ENCODE peak calls at places on chromosomes 1 and 21, in nine cellular contexts. One of them, this sample, is unnamed.

GRCh38 chr1:201792534-201793305 is 36.2 kb upstream of the IPO9 start:
- DNase-seq in activated B cell treated with CpG ODN at 0.5 μM for 24 hours: peak
- DNase-seq in Right ventricle myocardium superior: peak
- DNase-seq in foreskin fibroblast: peak
- DNase-seq in stimulated activated CD4-positive, alpha-beta T cell treated with anti-CD3 and anti-CD28 coated beads, Interleukin-12 subunit alpha, Interleukin-12 subunit beta, amount 100 ng/mL, for 24 hours: peak
- DNase-seq in HS-5: peak
- DNase-seq in fibroblast of pulmonary artery: peak
- DNase-seq in NCI-H1092 treated with DMSO at 0.1 percent for 48 hours: peak
- DNase-seq in esophagus squamous epithelium: no peak
- DNase-seq in this sample: peak

GRCh38 chr1:23597635-23598388 is 38.5 kb upstream of the ID3 start:
- DNase-seq in activated B cell treated with CpG ODN at 0.5 μM for 24 hours: no peak
- DNase-seq in Right ventricle myocardium superior: no peak
- DNase-seq in foreskin fibroblast: no peak
- DNase-seq in stimulated activated CD4-positive, alpha-beta T cell treated with anti-CD3 and anti-CD28 coated beads, Interleukin-12 subunit alpha, Interleukin-12 subunit beta, amount 100 ng/mL, for 24 hours: no peak
- DNase-seq in HS-5: no peak
- DNase-seq in fibroblast of pulmonary artery: no peak
- DNase-seq in NCI-H1092 treated with DMSO at 0.1 percent for 48 hours: peak
- DNase-seq in esophagus squamous epithelium: no peak
- DNase-seq in this sample: no peak

GRCh38 chr1:18875107-18875795 is 15.8 kb upstream of the TAS1R2 start:
- DNase-seq in activated B cell treated with CpG ODN at 0.5 μM for 24 hours: peak
- DNase-seq in Right ventricle myocardium superior: peak
- DNase-seq in foreskin fibroblast: peak
- DNase-seq in stimulated activated CD4-positive, alpha-beta T cell treated with anti-CD3 and anti-CD28 coated beads, Interleukin-12 subunit alpha, Interleukin-12 subunit beta, amount 100 ng/mL, for 24 hours: peak
- DNase-seq in HS-5: no peak
- DNase-seq in fibroblast of pulmonary artery: peak
- DNase-seq in NCI-H1092 treated with DMSO at 0.1 percent for 48 hours: peak
- DNase-seq in esophagus squamous epithelium: peak
- DNase-seq in this sample: no peak

GRCh38 chr1:19762175-19762779 is 37.4 kb downstream of the TMCO4 start:
- DNase-seq in activated B cell treated with CpG ODN at 0.5 μM for 24 hours: no peak
- DNase-seq in Right ventricle myocardium superior: no peak
- DNase-seq in foreskin fibroblast: peak
- DNase-seq in stimulated activated CD4-positive, alpha-beta T cell treated with anti-CD3 and anti-CD28 coated beads, Interleukin-12 subunit alpha, Interleukin-12 subunit beta, amount 100 ng/mL, for 24 hours: no peak
- DNase-seq in HS-5: no peak
- DNase-seq in fibroblast of pulmonary artery: peak
- DNase-seq in NCI-H1092 treated with DMSO at 0.1 percent for 48 hours: peak
- DNase-seq in esophagus squamous epithelium: no peak
- DNase-seq in this sample: no peak

GRCh38 chr1:68344208-68344607 is 105.5 kb downstream of the RPE65 start:
- DNase-seq in activated B cell treated with CpG ODN at 0.5 μM for 24 hours: no peak
- DNase-seq in Right ventricle myocardium superior: no peak
- DNase-seq in foreskin fibroblast: no peak
- DNase-seq in stimulated activated CD4-positive, alpha-beta T cell treated with anti-CD3 and anti-CD28 coated beads, Interleukin-12 subunit alpha, Interleukin-12 subunit beta, amount 100 ng/mL, for 24 hours: no peak
- DNase-seq in HS-5: no peak
- DNase-seq in fibroblast of pulmonary artery: no peak
- DNase-seq in NCI-H1092 treated with DMSO at 0.1 percent for 48 hours: no peak
- DNase-seq in esophagus squamous epithelium: no peak
- DNase-seq in this sample: no peak

GRCh38 chr1:219086956-219087469 is 86.7 kb upstream of the LYPLAL1 start:
- DNase-seq in activated B cell treated with CpG ODN at 0.5 μM for 24 hours: no peak
- DNase-seq in Right ventricle myocardium superior: no peak
- DNase-seq in foreskin fibroblast: peak
- DNase-seq in stimulated activated CD4-positive, alpha-beta T cell treated with anti-CD3 and anti-CD28 coated beads, Interleukin-12 subunit alpha, Interleukin-12 subunit beta, amount 100 ng/mL, for 24 hours: no peak
- DNase-seq in HS-5: no peak
- DNase-seq in fibroblast of pulmonary artery: no peak
- DNase-seq in NCI-H1092 treated with DMSO at 0.1 percent for 48 hours: no peak
- DNase-seq in esophagus squamous epithelium: no peak
- DNase-seq in this sample: no peak

GRCh38 chr1:182002570-182002969 is 58.9 kb downstream of the ZNF648 start:
- DNase-seq in activated B cell treated with CpG ODN at 0.5 μM for 24 hours: no peak
- DNase-seq in Right ventricle myocardium superior: no peak
- DNase-seq in foreskin fibroblast: no peak
- DNase-seq in stimulated activated CD4-positive, alpha-beta T cell treated with anti-CD3 and anti-CD28 coated beads, Interleukin-12 subunit alpha, Interleukin-12 subunit beta, amount 100 ng/mL, for 24 hours: no peak
- DNase-seq in HS-5: no peak
- DNase-seq in fibroblast of pulmonary artery: no peak
- DNase-seq in NCI-H1092 treated with DMSO at 0.1 percent for 48 hours: no peak
- DNase-seq in esophagus squamous epithelium: no peak
- DNase-seq in this sample: no peak

GRCh38 chr21:29114765-29115164 is 15.7 kb upstream of the MAP3K7CL start:
- DNase-seq in activated B cell treated with CpG ODN at 0.5 μM for 24 hours: no peak
- DNase-seq in Right ventricle myocardium superior: no peak
- DNase-seq in foreskin fibroblast: peak
- DNase-seq in stimulated activated CD4-positive, alpha-beta T cell treated with anti-CD3 and anti-CD28 coated beads, Interleukin-12 subunit alpha, Interleukin-12 subunit beta, amount 100 ng/mL, for 24 hours: no peak
- DNase-seq in HS-5: peak
- DNase-seq in fibroblast of pulmonary artery: peak
- DNase-seq in NCI-H1092 treated with DMSO at 0.1 percent for 48 hours: no peak
- DNase-seq in esophagus squamous epithelium: no peak
- DNase-seq in this sample: no peak

GRCh38 chr1:1776672-1777393 is 1.4 kb downstream of the NADK start:
- DNase-seq in activated B cell treated with CpG ODN at 0.5 μM for 24 hours: no peak
- DNase-seq in Right ventricle myocardium superior: no peak
- DNase-seq in foreskin fibroblast: no peak
- DNase-seq in stimulated activated CD4-positive, alpha-beta T cell treated with anti-CD3 and anti-CD28 coated beads, Interleukin-12 subunit alpha, Interleukin-12 subunit beta, amount 100 ng/mL, for 24 hours: no peak
- DNase-seq in HS-5: no peak
- DNase-seq in fibroblast of pulmonary artery: no peak
- DNase-seq in NCI-H1092 treated with DMSO at 0.1 percent for 48 hours: no peak
- DNase-seq in esophagus squamous epithelium: no peak
- DNase-seq in this sample: no peak

GRCh38 chr1:15153842-15154479 is 414 bp downstream of the TMEM51 start:
- DNase-seq in activated B cell treated with CpG ODN at 0.5 μM for 24 hours: peak
- DNase-seq in Right ventricle myocardium superior: peak
- DNase-seq in foreskin fibroblast: peak
- DNase-seq in stimulated activated CD4-positive, alpha-beta T cell treated with anti-CD3 and anti-CD28 coated beads, Interleukin-12 subunit alpha, Interleukin-12 subunit beta, amount 100 ng/mL, for 24 hours: no peak
- DNase-seq in HS-5: no peak
- DNase-seq in fibroblast of pulmonary artery: peak
- DNase-seq in NCI-H1092 treated with DMSO at 0.1 percent for 48 hours: peak
- DNase-seq in esophagus squamous epithelium: no peak
- DNase-seq in this sample: no peak

GRCh38 chr21:44450402-44450801 is 4.9 kb upstream of the LRRC3 start:
- DNase-seq in activated B cell treated with CpG ODN at 0.5 μM for 24 hours: peak
- DNase-seq in Right ventricle myocardium superior: no peak
- DNase-seq in foreskin fibroblast: no peak
- DNase-seq in stimulated activated CD4-positive, alpha-beta T cell treated with anti-CD3 and anti-CD28 coated beads, Interleukin-12 subunit alpha, Interleukin-12 subunit beta, amount 100 ng/mL, for 24 hours: no peak
- DNase-seq in HS-5: no peak
- DNase-seq in fibroblast of pulmonary artery: no peak
- DNase-seq in NCI-H1092 treated with DMSO at 0.1 percent for 48 hours: no peak
- DNase-seq in esophagus squamous epithelium: no peak
- DNase-seq in this sample: no peak

GRCh38 chr1:2189459-2190425 is 4.8 kb downstream of the FAAP20 start:
- DNase-seq in activated B cell treated with CpG ODN at 0.5 μM for 24 hours: peak
- DNase-seq in Right ventricle myocardium superior: peak
- DNase-seq in foreskin fibroblast: peak
- DNase-seq in stimulated activated CD4-positive, alpha-beta T cell treated with anti-CD3 and anti-CD28 coated beads, Interleukin-12 subunit alpha, Interleukin-12 subunit beta, amount 100 ng/mL, for 24 hours: peak
- DNase-seq in HS-5: peak
- DNase-seq in fibroblast of pulmonary artery: peak
- DNase-seq in NCI-H1092 treated with DMSO at 0.1 percent for 48 hours: peak
- DNase-seq in esophagus squamous epithelium: peak
- DNase-seq in this sample: peak

GRCh38 chr1:214384373-214385079 is 103.6 kb downstream of the SMYD2 start:
- DNase-seq in activated B cell treated with CpG ODN at 0.5 μM for 24 hours: no peak
- DNase-seq in Right ventricle myocardium superior: no peak
- DNase-seq in foreskin fibroblast: no peak
- DNase-seq in stimulated activated CD4-positive, alpha-beta T cell treated with anti-CD3 and anti-CD28 coated beads, Interleukin-12 subunit alpha, Interleukin-12 subunit beta, amount 100 ng/mL, for 24 hours: no peak
- DNase-seq in HS-5: no peak
- DNase-seq in fibroblast of pulmonary artery: no peak
- DNase-seq in NCI-H1092 treated with DMSO at 0.1 percent for 48 hours: no peak
- DNase-seq in esophagus squamous epithelium: no peak
- DNase-seq in this sample: no peak

GRCh38 chr1:2785631-2786328 is 15.7 kb downstream of the TTC34 start:
- DNase-seq in activated B cell treated with CpG ODN at 0.5 μM for 24 hours: peak
- DNase-seq in Right ventricle myocardium superior: peak
- DNase-seq in foreskin fibroblast: no peak
- DNase-seq in stimulated activated CD4-positive, alpha-beta T cell treated with anti-CD3 and anti-CD28 coated beads, Interleukin-12 subunit alpha, Interleukin-12 subunit beta, amount 100 ng/mL, for 24 hours: no peak
- DNase-seq in HS-5: no peak
- DNase-seq in fibroblast of pulmonary artery: no peak
- DNase-seq in NCI-H1092 treated with DMSO at 0.1 percent for 48 hours: no peak
- DNase-seq in esophagus squamous epithelium: no peak
- DNase-seq in this sample: no peak

GRCh38 chr1:43978551-43979260 is at the start of gene B4GALT2:
- DNase-seq in activated B cell treated with CpG ODN at 0.5 μM for 24 hours: peak
- DNase-seq in Right ventricle myocardium superior: peak
- DNase-seq in foreskin fibroblast: peak
- DNase-seq in stimulated activated CD4-positive, alpha-beta T cell treated with anti-CD3 and anti-CD28 coated beads, Interleukin-12 subunit alpha, Interleukin-12 subunit beta, amount 100 ng/mL, for 24 hours: no peak
- DNase-seq in HS-5: no peak
- DNase-seq in fibroblast of pulmonary artery: no peak
- DNase-seq in NCI-H1092 treated with DMSO at 0.1 percent for 48 hours: peak
- DNase-seq in esophagus squamous epithelium: no peak
- DNase-seq in this sample: no peak

GRCh38 chr1:88237026-88237425 is 447.0 kb upstream of the PKN2 start:
- DNase-seq in activated B cell treated with CpG ODN at 0.5 μM for 24 hours: no peak
- DNase-seq in Right ventricle myocardium superior: no peak
- DNase-seq in foreskin fibroblast: peak
- DNase-seq in stimulated activated CD4-positive, alpha-beta T cell treated with anti-CD3 and anti-CD28 coated beads, Interleukin-12 subunit alpha, Interleukin-12 subunit beta, amount 100 ng/mL, for 24 hours: no peak
- DNase-seq in HS-5: peak
- DNase-seq in fibroblast of pulmonary artery: peak
- DNase-seq in NCI-H1092 treated with DMSO at 0.1 percent for 48 hours: no peak
- DNase-seq in esophagus squamous epithelium: no peak
- DNase-seq in this sample: no peak

GRCh38 chr21:28426545-28426944 is 566.1 kb downstream of the LTN1 start:
- DNase-seq in activated B cell treated with CpG ODN at 0.5 μM for 24 hours: no peak
- DNase-seq in Right ventricle myocardium superior: no peak
- DNase-seq in foreskin fibroblast: peak
- DNase-seq in stimulated activated CD4-positive, alpha-beta T cell treated with anti-CD3 and anti-CD28 coated beads, Interleukin-12 subunit alpha, Interleukin-12 subunit beta, amount 100 ng/mL, for 24 hours: no peak
- DNase-seq in HS-5: no peak
- DNase-seq in fibroblast of pulmonary artery: no peak
- DNase-seq in NCI-H1092 treated with DMSO at 0.1 percent for 48 hours: no peak
- DNase-seq in esophagus squamous epithelium: no peak
- DNase-seq in this sample: no peak

GRCh38 chr1:177082855-177083741 is 81.4 kb downstream of the ASTN1 start:
- DNase-seq in activated B cell treated with CpG ODN at 0.5 μM for 24 hours: no peak
- DNase-seq in Right ventricle myocardium superior: no peak
- DNase-seq in foreskin fibroblast: peak
- DNase-seq in stimulated activated CD4-positive, alpha-beta T cell treated with anti-CD3 and anti-CD28 coated beads, Interleukin-12 subunit alpha, Interleukin-12 subunit beta, amount 100 ng/mL, for 24 hours: no peak
- DNase-seq in HS-5: peak
- DNase-seq in fibroblast of pulmonary artery: no peak
- DNase-seq in NCI-H1092 treated with DMSO at 0.1 percent for 48 hours: no peak
- DNase-seq in esophagus squamous epithelium: no peak
- DNase-seq in this sample: no peak

GRCh38 chr1:26350701-26351590 is 3.0 kb downstream of the CRYBG2 start:
- DNase-seq in activated B cell treated with CpG ODN at 0.5 μM for 24 hours: no peak
- DNase-seq in Right ventricle myocardium superior: no peak
- DNase-seq in foreskin fibroblast: peak
- DNase-seq in stimulated activated CD4-positive, alpha-beta T cell treated with anti-CD3 and anti-CD28 coated beads, Interleukin-12 subunit alpha, Interleukin-12 subunit beta, amount 100 ng/mL, for 24 hours: no peak
- DNase-seq in HS-5: no peak
- DNase-seq in fibroblast of pulmonary artery: peak
- DNase-seq in NCI-H1092 treated with DMSO at 0.1 percent for 48 hours: no peak
- DNase-seq in esophagus squamous epithelium: no peak
- DNase-seq in this sample: no peak

GRCh38 chr21:45983981-45984551 is 2.5 kb downstream of the COL6A1 start:
- DNase-seq in activated B cell treated with CpG ODN at 0.5 μM for 24 hours: peak
- DNase-seq in Right ventricle myocardium superior: peak
- DNase-seq in foreskin fibroblast: peak
- DNase-seq in stimulated activated CD4-positive, alpha-beta T cell treated with anti-CD3 and anti-CD28 coated beads, Interleukin-12 subunit alpha, Interleukin-12 subunit beta, amount 100 ng/mL, for 24 hours: no peak
- DNase-seq in HS-5: no peak
- DNase-seq in fibroblast of pulmonary artery: no peak
- DNase-seq in NCI-H1092 treated with DMSO at 0.1 percent for 48 hours: peak
- DNase-seq in esophagus squamous epithelium: no peak
- DNase-seq in this sample: peak

GRCh38 chr21:29299906-29300546 is 1.3 kb downstream of the BACH1 start:
- DNase-seq in activated B cell treated with CpG ODN at 0.5 μM for 24 hours: peak
- DNase-seq in Right ventricle myocardium superior: peak
- DNase-seq in foreskin fibroblast: peak
- DNase-seq in stimulated activated CD4-positive, alpha-beta T cell treated with anti-CD3 and anti-CD28 coated beads, Interleukin-12 subunit alpha, Interleukin-12 subunit beta, amount 100 ng/mL, for 24 hours: peak
- DNase-seq in HS-5: peak
- DNase-seq in fibroblast of pulmonary artery: peak
- DNase-seq in NCI-H1092 treated with DMSO at 0.1 percent for 48 hours: peak
- DNase-seq in esophagus squamous epithelium: no peak
- DNase-seq in this sample: peak

GRCh38 chr1:57036896-57037295 is 71.1 kb upstream of the C8B start:
- DNase-seq in activated B cell treated with CpG ODN at 0.5 μM for 24 hours: no peak
- DNase-seq in Right ventricle myocardium superior: no peak
- DNase-seq in foreskin fibroblast: no peak
- DNase-seq in stimulated activated CD4-positive, alpha-beta T cell treated with anti-CD3 and anti-CD28 coated beads, Interleukin-12 subunit alpha, Interleukin-12 subunit beta, amount 100 ng/mL, for 24 hours: no peak
- DNase-seq in HS-5: no peak
- DNase-seq in fibroblast of pulmonary artery: no peak
- DNase-seq in NCI-H1092 treated with DMSO at 0.1 percent for 48 hours: no peak
- DNase-seq in esophagus squamous epithelium: no peak
- DNase-seq in this sample: no peak

This sample was measured in CD14-positive monocyte.